ENCODE peak calls at places on chromosomes 3 and 15, in six cellular contexts. L, N, A, O, F and G are unnamed samples.

GRCh38 chr3:84292113-84292512 is 666.7 kb upstream of the CADM2 start:
- DNase-seq in O (no peak), F (no peak), L (no peak), A (no peak), N (no peak), G (no peak)

GRCh38 chr3:45124379-45124778 is 21.8 kb downstream of the CDCP1 start:
- DNase-seq in A (no peak), L (no peak), O (no peak), N (no peak), F (no peak), G (no peak)

GRCh38 chr15:36791849-36792618 is 212.6 kb downstream of the CDIN1 start:
- DNase-seq in O (no peak), N (no peak), F (no peak), A (peak), L (no peak), G (no peak)

GRCh38 chr15:95887666-95888480 is 442.6 kb upstream of the NR2F2 start:
- DNase-seq in F (no peak), O (no peak), N (no peak), A (no peak), L (no peak), G (no peak)

GRCh38 chr15:80581976-80582375 is 113.1 kb upstream of the ABHD17C start:
- DNase-seq in L (peak), F (no peak), O (no peak), N (no peak), A (no peak), G (no peak)

GRCh38 chr3:93910085-93910484 is 63.6 kb downstream of the PROS1 start:
- DNase-seq in N (no peak), A (no peak), F (no peak), L (no peak), O (no peak), G (no peak)

GRCh38 chr3:30007668-30008067 is 598.7 kb upstream of the TGFBR2 start:
- DNase-seq in F (no peak), L (no peak), O (no peak), N (no peak), A (no peak), G (no peak)

GRCh38 chr15:64828985-64829384 is 3.5 kb upstream of the PIF1 start:
- DNase-seq in N (no peak), L (no peak), F (no peak), A (no peak), O (no peak), G (no peak)

GRCh38 chr15:89999676-90000174 is 1.4 kb upstream of the ZNF710 start:
- DNase-seq in L (peak), A (peak), F (no peak), N (no peak), O (no peak), G (peak)

GRCh38 chr15:50816191-50816590 is 50.7 kb upstream of the SPPL2A start:
- DNase-seq in A (no peak), O (no peak), N (no peak), L (no peak), F (no peak), G (no peak)

GRCh38 chr3:133880287-133880686 is 15.4 kb downstream of the RAB6B start:
- DNase-seq in O (no peak), N (no peak), A (no peak), L (peak), F (no peak), G (peak)

GRCh38 chr15:65033659-65034269 is 4.3 kb upstream of the MTFMT start:
- DNase-seq in L (no peak), N (peak), O (no peak), F (peak), A (no peak), G (no peak)

GRCh38 chr3:73470851-73471250 is 153.9 kb downstream of the PDZRN3 start:
- DNase-seq in F (no peak), O (no peak), A (no peak), L (no peak), N (no peak), G (no peak)

GRCh38 chr3:148175215-148175614 is 522.5 kb upstream of the AGTR1 start:
- DNase-seq in O (no peak), F (no peak), L (no peak), A (no peak), N (no peak), G (no peak)

GRCh38 chr3:11826628-11827265 is 19.9 kb downstream of the TAMM41 start:
- DNase-seq in L (no peak), A (no peak), F (no peak), N (peak), O (no peak), G (no peak)

GRCh38 chr3:30167511-30168135 is 438.8 kb upstream of the TGFBR2 start:
- DNase-seq in F (no peak), L (no peak), O (no peak), N (no peak), A (no peak), G (no peak)

GRCh38 chr3:72628065-72628464 is 220.2 kb downstream of the SHQ1 start:
- DNase-seq in A (no peak), N (no peak), O (no peak), L (no peak), F (no peak), G (no peak)

GRCh38 chr15:49424954-49425353 is 1.9 kb downstream of the FGF7 start:
- DNase-seq in O (no peak), F (no peak), A (no peak), N (no peak), L (no peak), G (no peak)

GRCh38 chr15:31157644-31158069 is 56.1 kb upstream of the TRPM1 start:
- DNase-seq in N (no peak), F (no peak), L (no peak), A (no peak), O (no peak), G (no peak)

GRCh38 chr3:69212411-69213160 is 90.2 kb upstream of the LMOD3 start:
- DNase-seq in O (no peak), N (no peak), L (no peak), F (no peak), A (no peak), G (no peak)

GRCh38 chr3:53257465-53257864 is 1.6 kb upstream of the TKT start:
- DNase-seq in A (no peak), N (no peak), F (no peak), L (no peak), O (no peak), G (no peak)

GRCh38 chr15:40941528-40942336 is 11.5 kb upstream of the CHAC1 start:
- DNase-seq in O (peak), A (peak), L (peak), N (peak), F (peak), G (peak)

GRCh38 chr3:71101581-71101980 is 481.9 kb downstream of the FOXP1 start:
- DNase-seq in N (no peak), A (no peak), F (no peak), O (no peak), L (no peak), G (no peak)

GRCh38 chr3:190848891-190849290 is 13.6 kb downstream of the GMNC start:
- DNase-seq in O (no peak), N (no peak), A (no peak), L (no peak), F (no peak), G (no peak)

GRCh38 chr3:82505079-82505756 is 743.8 kb upstream of the GBE1 start:
- DNase-seq in L (no peak), A (no peak), F (no peak), N (no peak), O (no peak), G (no peak)

GRCh38 chr3:120348065-120348980 is 831 bp downstream of the LRRC58 start:
- DNase-seq in L (no peak), N (peak), A (no peak), F (peak), O (peak), G (peak)

GRCh38 chr3:98185180-98185579 is 18.7 kb downstream of the OR5H15 start:
- DNase-seq in F (no peak), O (no peak), L (peak), N (no peak), A (no peak), G (peak)

GRCh38 chr3:78689378-78689777 is 1078.4 kb downstream of the ROBO1 start:
- DNase-seq in A (no peak), N (no peak), O (no peak), F (no peak), L (no peak), G (no peak)

GRCh38 chr3:126544596-126545281 is 14.0 kb downstream of the C3orf22 start:
- DNase-seq in N (no peak), F (no peak), O (no peak), L (peak), A (no peak), G (peak)

GRCh38 chr15:70478251-70478990 is 284.9 kb downstream of the UACA start:
- DNase-seq in L (no peak), N (peak), F (peak), O (no peak), A (peak), G (no peak)

GRCh38 chr15:73322665-73323373 is 45.9 kb downstream of the HCN4 start:
- DNase-seq in A (no peak), L (peak), O (no peak), F (no peak), N (no peak), G (no peak)

GRCh38 chr15:70597056-70597603 is 166.2 kb downstream of the UACA start:
- DNase-seq in L (no peak), O (no peak), F (no peak), A (no peak), N (no peak), G (peak)

GRCh38 chr15:60017538-60018199 is 13.6 kb downstream of the FOXB1 start:
- DNase-seq in N (no peak), A (no peak), O (no peak), F (no peak), L (no peak), G (no peak)

GRCh38 chr3:51389423-51390183 is 1.5 kb upstream of the RBM15B start:
- DNase-seq in F (peak), A (peak), N (peak), L (peak), O (peak), G (peak)

GRCh38 chr15:75211436-75212199 is 9.9 kb downstream of the C15orf39 start:
- DNase-seq in O (no peak), N (no peak), F (no peak), L (no peak), A (no peak), G (no peak)

GRCh38 chr15:29538110-29538509 is 268.5 kb upstream of the NSMCE3 start:
- DNase-seq in F (no peak), O (no peak), A (no peak), N (no peak), L (no peak), G (no peak)

GRCh38 chr3:64061628-64062027 is 38.3 kb upstream of the PSMD6 start:
- DNase-seq in N (no peak), F (no peak), L (no peak), A (no peak), O (no peak), G (no peak)

GRCh38 chr15:50210462-50211264 is 28.7 kb downstream of the SLC27A2 start:
- DNase-seq in O (no peak), A (no peak), N (no peak), F (no peak), L (peak), G (no peak)

GRCh38 chr3:46926039-46926438 is 48.5 kb downstream of the PTH1R start:
- DNase-seq in N (no peak), L (no peak), F (no peak), A (no peak), O (no peak), G (no peak)